ENCODE peak calls at places on chromosomes 11 and 22, in eight cellular contexts. V, H, B, I, R, Q, E and G are unnamed samples.
A peak's percentile ranks its signal among the peaks of the same experiment; 100 is the strongest.

GRCh38 chr11:119803726-119804294 is 74.8 kb upstream of the NECTIN1 start:
- DNase-seq in V (no peak), H (peak; percentile 34), B (no peak), I (no peak), R (no peak), Q (no peak), E (no peak), G (no peak)

GRCh38 chr22:33519140-33519973 is 400.9 kb downstream of the LARGE1 start:
- DNase-seq in V (no peak), H (no peak), B (peak; percentile 17), I (peak; percentile 58), R (peak; percentile 46), Q (no peak), E (no peak), G (peak; percentile 41)

GRCh38 chr11:107827041-107827440 is 31.5 kb downstream of the SLC35F2 start:
- DNase-seq in V (no peak), H (no peak), B (no peak), I (no peak), R (no peak), Q (no peak), E (no peak), G (no peak)

GRCh38 chr11:129143335-129143734 is 48.8 kb downstream of the ARHGAP32 start:
- DNase-seq in V (no peak), H (peak; percentile 48), B (peak; percentile 96), I (no peak), R (peak; percentile 52), Q (peak; percentile 83), E (peak; percentile 98), G (peak; percentile 99)

GRCh38 chr11:115916596-115916995 is 412.4 kb upstream of the CADM1 start:
- DNase-seq in V (no peak), H (no peak), B (no peak), I (no peak), R (no peak), Q (no peak), E (no peak), G (no peak)

GRCh38 chr22:24587251-24587650 is 5.6 kb downstream of the LRRC75B start:
- DNase-seq in V (no peak), H (no peak), B (no peak), I (no peak), R (no peak), Q (no peak), E (no peak), G (no peak)

GRCh38 chr22:36457688-36458450 is 23.6 kb downstream of the TXN2 start:
- DNase-seq in V (no peak), H (no peak), B (no peak), I (peak; percentile 31), R (no peak), Q (peak; percentile 71), E (no peak), G (no peak)

GRCh38 chr11:72361321-72361720 is 73.0 kb downstream of the CLPB start:
- DNase-seq in V (no peak), H (no peak), B (no peak), I (no peak), R (no peak), Q (no peak), E (no peak), G (no peak)

GRCh38 chr11:103586756-103587155 is 449.7 kb upstream of the DDI1 start:
- DNase-seq in V (no peak), H (no peak), B (no peak), I (no peak), R (no peak), Q (no peak), E (peak; percentile 45), G (no peak)

GRCh38 chr22:49817359-49817758 is 10.3 kb downstream of the BRD1 start:
- DNase-seq in V (no peak), H (peak; percentile 17), B (no peak), I (no peak), R (no peak), Q (peak; percentile 18), E (no peak), G (no peak)

GRCh38 chr11:27487706-27488105 is 15.1 kb upstream of the LGR4 start:
- DNase-seq in V (no peak), H (no peak), B (no peak), I (no peak), R (no peak), Q (no peak), E (no peak), G (no peak)

GRCh38 chr11:32043737-32044515 is 46.9 kb upstream of the RCN1 start:
- DNase-seq in V (no peak), H (no peak), B (no peak), I (no peak), R (no peak), Q (no peak), E (no peak), G (no peak)

GRCh38 chr11:30487200-30487898 is 98.8 kb downstream of the MPPED2 start:
- DNase-seq in V (no peak), H (peak; percentile 45), B (no peak), I (peak; percentile 8), R (no peak), Q (no peak), E (no peak), G (peak; percentile 4)

GRCh38 chr22:37199103-37199838 is 11.2 kb upstream of the C1QTNF6 start:
- DNase-seq in V (peak; percentile 80), H (peak; percentile 98), B (peak; percentile 91), I (peak; percentile 99), R (peak; percentile 74), Q (peak; percentile 99), E (peak; percentile 92), G (peak; percentile 97)

GRCh38 chr22:17418890-17419324 is 49.6 kb downstream of the CECR2 start:
- DNase-seq in V (no peak), H (no peak), B (no peak), I (no peak), R (no peak), Q (no peak), E (no peak), G (no peak)

GRCh38 chr11:70734911-70735310 is 336.6 kb downstream of the CTTN start:
- DNase-seq in V (no peak), H (peak; percentile 30), B (no peak), I (no peak), R (no peak), Q (no peak), E (no peak), G (no peak)

GRCh38 chr22:39559456-39560105 is 11.0 kb upstream of the CACNA1I start:
- DNase-seq in V (no peak), H (no peak), B (no peak), I (no peak), R (no peak), Q (no peak), E (no peak), G (no peak)